ENCODE peak calls at places on chromosomes 4 and X, in five cellular contexts. M, K, X, W and S are unnamed samples.

GRCh38 chrX:14873676-14874049 is 442 bp downstream of the MOSPD2 start:
- DNase-seq in M (no peak), K (no peak), X (no peak), W (no peak), S (no peak)

GRCh38 chrX:41984628-41985027 is 61.3 kb upstream of the CASK start:
- DNase-seq in M (no peak), K (peak), X (no peak), W (peak), S (no peak)

GRCh38 chr4:156778606-156779005 is 193.0 kb downstream of the PDGFC start:
- DNase-seq in M (no peak), K (peak), X (no peak), W (no peak), S (no peak)

GRCh38 chr4:147560632-147561031 is 56.6 kb upstream of the TMEM184C start:
- DNase-seq in M (no peak), K (peak), X (no peak), W (no peak), S (no peak)

GRCh38 chr4:123325241-123325681 is 71.3 kb upstream of the SPRY1 start:
- DNase-seq in M (no peak), K (no peak), X (no peak), W (no peak), S (no peak)

GRCh38 chr4:86870442-86871069 is 21.4 kb upstream of the SLC10A6 start:
- DNase-seq in M (no peak), K (no peak), X (no peak), W (no peak), S (no peak)

GRCh38 chr4:164446516-164446915 is 307.4 kb upstream of the SMIM31 start:
- DNase-seq in M (no peak), K (no peak), X (no peak), W (peak), S (no peak)

GRCh38 chrX:103330601-103331397 is 760 bp downstream of the TCEAL7 start:
- DNase-seq in M (no peak), K (peak), X (no peak), W (no peak), S (no peak)

GRCh38 chr4:14264437-14264836 is 636.9 kb upstream of the BOD1L1 start:
- DNase-seq in M (no peak), K (no peak), X (no peak), W (no peak), S (no peak)

GRCh38 chrX:134909258-134909657 is 81.5 kb upstream of the SMIM10 start:
- DNase-seq in M (no peak), K (no peak), X (no peak), W (no peak), S (no peak)

GRCh38 chr4:154622598-154622997 is 10.1 kb upstream of the FGG start:
- DNase-seq in M (no peak), K (peak), X (no peak), W (peak), S (peak)

GRCh38 chrX:16892504-16893362 is 22.6 kb upstream of the RBBP7 start:
- DNase-seq in M (peak), K (peak), X (peak), W (peak), S (peak)

GRCh38 chrX:106894392-106894909 is 8.7 kb downstream of the RIPPLY1 start:
- DNase-seq in M (no peak), K (peak), X (peak), W (peak), S (peak)

GRCh38 chr4:68180858-68181531 is 51.3 kb upstream of the TMPRSS11F start:
- DNase-seq in M (no peak), K (no peak), X (no peak), W (peak), S (no peak)

GRCh38 chr4:27861381-27861787 is 1000.7 kb downstream of the STIM2 start:
- DNase-seq in M (no peak), K (peak), X (no peak), W (no peak), S (no peak)

GRCh38 chr4:24160358-24160757 is 270.5 kb upstream of the PPARGC1A start:
- DNase-seq in M (no peak), K (peak), X (no peak), W (peak), S (no peak)

GRCh38 chr4:373062-373839 is 35.6 kb downstream of the ZNF141 start:
- DNase-seq in M (no peak), K (no peak), X (no peak), W (no peak), S (no peak)

GRCh38 chr4:83237591-83237990 is 47.0 kb downstream of the COQ2 start:
- DNase-seq in M (no peak), K (no peak), X (no peak), W (no peak), S (no peak)

GRCh38 chr4:15656038-15656470 is 897 bp upstream of the FBXL5 start:
- DNase-seq in M (no peak), K (no peak), X (no peak), W (no peak), S (no peak)

GRCh38 chrX:112789931-112790330 is 50.7 kb downstream of the AMOT start:
- DNase-seq in M (no peak), K (no peak), X (no peak), W (no peak), S (no peak)

GRCh38 chr4:931194-931959 is 739 bp downstream of the GAK start:
- DNase-seq in M (no peak), K (peak), X (peak), W (no peak), S (no peak)

GRCh38 chrX:78429172-78429571 is 101.8 kb upstream of the CYSLTR1 start:
- DNase-seq in M (no peak), K (no peak), X (no peak), W (no peak), S (no peak)

GRCh38 chrX:148609766-148610698 is 109.6 kb downstream of the AFF2 start:
- DNase-seq in M (no peak), K (no peak), X (no peak), W (no peak), S (no peak)

GRCh38 chr4:100188829-100189228 is 1.4 kb downstream of the DDIT4L start:
- DNase-seq in M (no peak), K (no peak), X (no peak), W (no peak), S (no peak)

GRCh38 chrX:131812847-131813825 is 210.0 kb upstream of the STK26 start:
- DNase-seq in M (no peak), K (peak), X (peak), W (no peak), S (peak)

GRCh38 chr4:20017035-20017434 is 234.7 kb upstream of the SLIT2 start:
- DNase-seq in M (no peak), K (peak), X (no peak), W (no peak), S (no peak)

GRCh38 chrX:140091276-140091886 is 126.1 kb upstream of the CXorf66 start:
- DNase-seq in M (no peak), K (no peak), X (no peak), W (no peak), S (no peak)

GRCh38 chr4:153427363-153428071 is 38.6 kb upstream of the TMEM131L start:
- DNase-seq in M (no peak), K (peak), X (no peak), W (no peak), S (no peak)

GRCh38 chrX:11427082-11428033 is 134.1 kb downstream of the AMELX start:
- DNase-seq in M (no peak), K (no peak), X (no peak), W (no peak), S (no peak)

GRCh38 chrX:145393702-145394235 is 146.5 kb downstream of the SPANXN1 start:
- DNase-seq in M (no peak), K (no peak), X (no peak), W (no peak), S (no peak)

GRCh38 chr4:108168672-108169562 is at the start of gene LEF1:
- DNase-seq in M (no peak), K (peak), X (peak), W (peak), S (peak)

GRCh38 chrX:129931411-129932136 is 25.6 kb downstream of the UTP14A start:
- DNase-seq in M (peak), K (peak), X (peak), W (peak), S (peak)

GRCh38 chr4:185792384-185793146 is 19.4 kb downstream of the SORBS2 start:
- DNase-seq in M (no peak), K (peak), X (no peak), W (peak), S (no peak)